ENCODE peak calls at places on chromosomes 1 and 21, in six cellular contexts. Y is WTC11; J is AG09309; S is CD8-positive, alpha-beta T cell; M is activated T-helper 9 cell treated with anti-CD3 and anti-CD28 coated beads, Interleukin-2, amount 50 U/mL, for 16 hours; B is amniotic stem cell. N is an unnamed sample.

GRCh38 chr1:208988811-208989222 is 594.7 kb upstream of the CAMK1G start:
- DNase-seq in Y (no peak), J (peak), S (peak), M (no peak), B (peak), N (peak)

GRCh38 chr1:28905921-28906666 is 8.3 kb upstream of the EPB41 start:
- DNase-seq in Y (no peak), J (no peak), S (no peak), M (no peak), B (no peak), N (no peak)

GRCh38 chr1:53553734-53554509 is 94.7 kb downstream of the DMRTB1 start:
- DNase-seq in Y (peak), J (no peak), S (no peak), M (no peak), B (no peak), N (no peak)

GRCh38 chr21:26844258-26845065 is 747 bp downstream of the ADAMTS1 start:
- DNase-seq in Y (peak), J (no peak), S (no peak), M (no peak), B (no peak), N (no peak)

GRCh38 chr1:41955461-41956159 is 36.9 kb upstream of the HIVEP3 start:
- DNase-seq in Y (no peak), J (peak), S (no peak), M (no peak), B (peak), N (peak)

GRCh38 chr1:57131701-57132394 is 166.0 kb upstream of the C8B start:
- DNase-seq in Y (no peak), J (no peak), S (no peak), M (no peak), B (no peak), N (no peak)

GRCh38 chr1:151472852-151473731 is 13.8 kb upstream of the POGZ start:
- DNase-seq in Y (peak), J (no peak), S (no peak), M (no peak), B (no peak), N (no peak)

GRCh38 chr1:3644273-3644672 is 5.6 kb downstream of the WRAP73 start:
- DNase-seq in Y (no peak), J (no peak), S (no peak), M (no peak), B (no peak), N (no peak)

GRCh38 chr1:26915204-26915842 is 1.5 kb upstream of the NR0B2 start:
- DNase-seq in Y (no peak), J (no peak), S (no peak), M (no peak), B (no peak), N (no peak)

GRCh38 chr1:194929376-194929775 is 1678.9 kb downstream of the KCNT2 start:
- DNase-seq in Y (no peak), J (no peak), S (no peak), M (no peak), B (no peak), N (no peak)

GRCh38 chr1:234674218-234674815 is 64.3 kb upstream of the IRF2BP2 start:
- DNase-seq in Y (no peak), J (no peak), S (no peak), M (no peak), B (no peak), N (no peak)

N was measured in skeletal muscle cell.